ENCODE peak calls at places on chromosomes 12 and 14, in six cellular contexts. Q, P, O, X, A and Y are unnamed samples.

GRCh38 chr12:106114084-106115068 is 24.4 kb downstream of the NUAK1 start:
- DNase-seq in X (no peak), Q (no peak), O (no peak), A (peak), P (no peak), Y (no peak)

GRCh38 chr12:99658950-99659349 is 11.4 kb downstream of the GARIN6 start:
- DNase-seq in O (no peak), A (peak), X (no peak), Q (no peak), P (no peak), Y (peak)

GRCh38 chr12:29616664-29617409 is 119.4 kb upstream of the OVCH1 start:
- DNase-seq in P (no peak), X (no peak), O (no peak), Q (no peak), A (peak), Y (no peak)

GRCh38 chr14:81613341-81614045 is 79.8 kb upstream of the SEL1L start:
- DNase-seq in X (no peak), O (no peak), P (no peak), Q (no peak), A (no peak), Y (no peak)

GRCh38 chr12:53251477-53252348 is 16.4 kb upstream of the ESPL1 start:
- DNase-seq in P (no peak), O (peak), Q (no peak), X (peak), A (peak), Y (peak)

GRCh38 chr12:7937867-7938506 is 2.0 kb upstream of the SLC2A3 start:
- DNase-seq in X (no peak), Q (no peak), A (peak), O (no peak), P (no peak), Y (peak)

GRCh38 chr12:124240493-124240892 is 54.4 kb upstream of the RFLNA start:
- DNase-seq in P (no peak), A (peak), Q (no peak), O (no peak), X (no peak), Y (peak)

GRCh38 chr12:78473136-78473535 is 391.4 kb upstream of the SYT1 start:
- DNase-seq in A (no peak), X (no peak), O (no peak), Q (no peak), P (no peak), Y (no peak)

GRCh38 chr12:106369624-106370346 is 12.2 kb downstream of the POLR3B start:
- DNase-seq in Q (no peak), X (no peak), P (peak), O (no peak), A (peak), Y (no peak)

GRCh38 chr12:46578190-46578982 is 205.8 kb upstream of the SLC38A2 start:
- DNase-seq in A (no peak), P (no peak), X (no peak), O (no peak), Q (no peak), Y (no peak)

GRCh38 chr14:35932659-35933159 is 106.6 kb downstream of the BRMS1L start:
- DNase-seq in O (no peak), P (no peak), Q (no peak), X (peak), A (no peak), Y (no peak)

GRCh38 chr12:132356686-132357622 is 27.6 kb upstream of the GALNT9 start:
- DNase-seq in A (peak), X (no peak), Q (peak), P (peak), O (no peak), Y (peak)

GRCh38 chr12:90909069-90909676 is 45.8 kb downstream of the CCER1 start:
- DNase-seq in O (no peak), A (peak), X (no peak), Q (no peak), P (no peak), Y (peak)

GRCh38 chr12:108218911-108219310 is 89.8 kb downstream of the WSCD2 start:
- DNase-seq in A (no peak), P (no peak), Q (no peak), X (no peak), O (no peak), Y (no peak)